ENCODE peak calls at places on chromosomes 2 and 18, in six cellular contexts. Y is A549, O is GM12865, C is GM20000, Q is H9, E is neural crest cell. Z is an unnamed sample.

GRCh38 chr2:199197448-199197847 is 260.3 kb downstream of the SATB2 start:
- DNase-seq in Y (no peak), O (no peak), C (no peak), Q (no peak), E (no peak), Z (no peak)

GRCh38 chr2:85631316-85631715 is 15.3 kb downstream of the USP39 start:
- DNase-seq in Y (no peak), O (no peak), C (no peak), Q (no peak), E (no peak), Z (no peak)

GRCh38 chr2:224837558-224837957 is 121.4 kb upstream of the CCDC195 start:
- DNase-seq in Y (no peak), O (no peak), C (no peak), Q (no peak), E (no peak), Z (no peak)

GRCh38 chr2:169362346-169363026 is at the start of gene LRP2:
- DNase-seq in Y (no peak), O (peak), C (peak), Q (peak), E (peak), Z (peak)

GRCh38 chr2:102166189-102166845 is 20.5 kb upstream of the IL1RL2 start:
- DNase-seq in Y (no peak), O (no peak), C (no peak), Q (no peak), E (no peak), Z (no peak)

GRCh38 chr18:69400976-69401474 is 337 bp downstream of the DOK6 start:
- DNase-seq in Y (peak), O (no peak), C (no peak), Q (no peak), E (peak), Z (peak)

GRCh38 chr18:45839415-45840395 is 14.2 kb downstream of the SIGLEC15 start:
- DNase-seq in Y (no peak), O (peak), C (no peak), Q (peak), E (no peak), Z (no peak)

GRCh38 chr2:104358122-104358521 is 495.8 kb upstream of the POU3F3 start:
- DNase-seq in Y (no peak), O (no peak), C (no peak), Q (no peak), E (no peak), Z (no peak)

GRCh38 chr2:162520959-162521358 is 177.0 kb downstream of the GCA start:
- DNase-seq in Y (no peak), O (no peak), C (no peak), Q (no peak), E (no peak), Z (no peak)

GRCh38 chr2:205769494-205769848 is 87.2 kb downstream of the NRP2 start:
- DNase-seq in Y (no peak), O (no peak), C (no peak), Q (no peak), E (no peak), Z (no peak)

GRCh38 chr18:45012286-45012685 is 331.6 kb downstream of the SETBP1 start:
- DNase-seq in Y (no peak), O (no peak), C (no peak), Q (no peak), E (no peak), Z (no peak)

GRCh38 chr2:152222975-152223638 is 47.5 kb upstream of the STAM2 start:
- DNase-seq in Y (no peak), O (peak), C (no peak), Q (no peak), E (no peak), Z (no peak)

GRCh38 chr2:186653511-186653910 is 40.3 kb upstream of the FAM171B start:
- DNase-seq in Y (no peak), O (no peak), C (no peak), Q (no peak), E (no peak), Z (no peak)

GRCh38 chr2:158776236-158776635 is 18.9 kb upstream of the DAPL1 start:
- DNase-seq in Y (no peak), O (no peak), C (no peak), Q (no peak), E (no peak), Z (no peak)

GRCh38 chr2:86000131-86000937 is 105.4 kb downstream of the POLR1A start:
- DNase-seq in Y (no peak), O (no peak), C (no peak), Q (peak), E (no peak), Z (no peak)

GRCh38 chr2:140256080-140256479 is 1475.9 kb upstream of the NXPH2 start:
- DNase-seq in Y (no peak), O (no peak), C (no peak), Q (no peak), E (no peak), Z (no peak)

GRCh38 chr2:73640537-73640936 is 1.7 kb downstream of the NAT8 start:
- DNase-seq in Y (no peak), O (no peak), C (no peak), Q (no peak), E (no peak), Z (no peak)

DNA sequence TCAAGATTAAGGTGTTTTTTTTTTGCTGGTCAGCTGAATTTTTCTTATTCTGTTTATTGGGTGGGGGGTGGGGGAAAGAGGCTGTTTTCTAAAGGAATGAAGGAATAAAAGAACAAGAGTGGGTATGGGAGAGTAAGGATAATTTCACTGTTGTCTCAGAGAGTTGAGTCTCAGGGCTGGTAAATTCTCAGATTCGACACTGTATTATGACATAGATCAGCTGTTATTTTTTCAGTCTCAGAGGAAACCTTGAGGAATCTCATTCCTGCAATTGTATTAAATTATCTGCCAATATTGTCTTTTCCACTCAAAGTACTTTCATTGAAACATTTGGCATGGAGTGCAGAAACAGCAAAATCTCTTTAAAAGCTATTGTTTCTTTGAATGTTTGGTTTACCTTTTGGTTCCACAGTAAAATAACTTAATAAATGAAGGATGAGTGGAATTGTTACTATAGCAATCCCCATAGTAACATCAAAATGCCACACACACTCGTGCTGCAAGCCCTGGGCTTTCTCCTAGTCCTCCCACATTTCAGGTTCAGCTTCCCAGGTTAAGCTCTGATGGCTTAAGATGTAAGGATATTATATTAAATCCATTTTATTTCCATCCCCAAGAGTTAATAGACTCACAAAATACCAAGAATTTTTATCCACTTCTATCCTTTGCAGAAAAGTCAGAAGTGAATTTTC is 478.7 kb upstream of the TCF4 start:
- DNase-seq in Y (no peak), O (no peak), C (no peak), Q (no peak), E (no peak), Z (no peak)
- TF ChIP-seq CTCF in Y (no peak), O (no peak), C (no peak), Q (no peak), E (no peak), Z (no peak)

GRCh38 chr2:95052804-95053535 is 27.5 kb downstream of the MAL start:
- DNase-seq in Y (no peak), O (no peak), C (no peak), Q (no peak), E (no peak), Z (no peak)
- TF ChIP-seq CTCF in Y (no peak), O (no peak), C (no peak), Q (peak), E (no peak), Z (no peak)

GRCh38 chr2:43218221-43218549 is 8.2 kb downstream of the ZFP36L2 start:
- DNase-seq in Y (no peak), O (no peak), C (no peak), Q (no peak), E (no peak), Z (no peak)
- TF ChIP-seq CTCF in Y (no peak), O (no peak), C (no peak), Q (no peak), E (no peak), Z (no peak)

DNA sequence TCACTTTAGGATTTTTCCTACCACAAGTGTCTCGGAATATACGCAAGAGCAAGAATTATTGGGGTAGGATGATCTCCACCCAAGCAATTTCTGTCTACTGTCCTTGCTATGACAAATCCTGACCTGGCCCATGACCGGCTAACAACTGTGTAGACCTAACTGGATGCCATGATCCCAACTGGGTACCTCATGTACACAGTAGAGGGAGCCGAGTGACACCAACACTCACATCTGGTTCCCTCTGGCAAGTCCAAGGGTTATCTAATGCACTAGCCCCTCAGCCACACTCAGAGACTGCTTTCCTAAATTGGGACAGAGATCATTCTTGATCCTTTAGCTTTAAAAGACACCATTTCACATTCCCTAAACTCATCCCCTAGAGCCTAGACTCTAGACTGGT is 60.7 kb upstream of the ZNF532 start:
- DNase-seq in Y (no peak), O (no peak), C (no peak), Q (no peak), E (no peak), Z (no peak)
- TF ChIP-seq CTCF in Y (no peak), O (no peak), C (no peak), Q (no peak), E (no peak), Z (no peak)

DNA sequence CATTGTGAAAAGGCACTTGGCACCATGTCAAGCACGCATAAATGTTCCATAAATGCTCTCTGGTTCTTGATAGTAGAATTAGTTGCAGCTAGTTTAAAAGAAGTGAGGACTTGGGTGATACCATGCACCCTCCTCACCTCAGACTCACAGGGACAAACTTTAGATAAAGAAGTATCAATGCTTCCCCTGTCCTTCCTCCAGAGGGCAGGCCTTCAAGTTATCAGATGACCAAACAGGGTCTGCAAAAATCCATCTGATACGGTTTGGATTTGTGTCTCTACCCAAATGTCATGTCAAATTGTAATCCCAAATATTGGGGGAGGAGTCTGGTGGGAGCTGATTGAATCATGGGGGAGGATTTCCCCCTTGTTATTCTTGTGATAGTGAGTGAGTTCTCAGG is 54.1 kb downstream of the C1QL2 start:
- DNase-seq in Y (no peak), O (no peak), C (no peak), Q (no peak), E (no peak), Z (no peak)
- TF ChIP-seq CTCF in Y (no peak), O (no peak), C (no peak), Q (peak), E (no peak), Z (no peak)

GRCh38 chr18:49096021-49096420 is 145.3 kb upstream of the SMAD7 start:
- DNase-seq in Y (no peak), O (no peak), C (no peak), Q (no peak), E (no peak), Z (no peak)
- TF ChIP-seq CTCF in Y (no peak), O (no peak), C (no peak), Q (no peak), E (no peak), Z (no peak)

GRCh38 chr2:157182204-157182709 is 75.2 kb upstream of the GALNT5 start:
- DNase-seq in Y (no peak), O (no peak), C (no peak), Q (no peak), E (no peak), Z (no peak)

GRCh38 chr2:157182834-157183396 is 74.6 kb upstream of the GALNT5 start:
- DNase-seq in Y (peak), O (no peak), C (no peak), Q (no peak), E (no peak), Z (no peak)

GRCh38 chr2:157190151-157190550 is 67.4 kb upstream of the GALNT5 start:
- DNase-seq in Y (no peak), O (no peak), C (no peak), Q (no peak), E (no peak), Z (no peak)

GRCh38 chr2:157184161-157184910 is 73.2 kb upstream of the GALNT5 start:
- DNase-seq in Y (no peak), O (no peak), C (no peak), Q (no peak), E (no peak), Z (no peak)

GRCh38 chr2:157185828-157186227 is 71.7 kb upstream of the GALNT5 start:
- DNase-seq in Y (no peak), O (no peak), C (no peak), Q (no peak), E (no peak), Z (no peak)
- TF ChIP-seq CTCF in Y (no peak), O (no peak), C (no peak), Q (no peak), E (no peak), Z (no peak)

GRCh38 chr2:165876269-165876668 is 77.3 kb downstream of the TTC21B start:
- DNase-seq in Y (no peak), O (no peak), C (no peak), Q (no peak), E (no peak), Z (no peak)

GRCh38 chr2:165877565-165878550 is 75.7 kb downstream of the TTC21B start:
- DNase-seq in Y (no peak), O (peak), C (no peak), Q (no peak), E (no peak), Z (no peak)

GRCh38 chr2:165876712-165877111 is 76.9 kb downstream of the TTC21B start:
- DNase-seq in Y (no peak), O (no peak), C (no peak), Q (no peak), E (no peak), Z (no peak)

GRCh38 chr2:165872101-165872791 is 78.2 kb upstream of the GALNT3 start:
- DNase-seq in Y (no peak), O (no peak), C (no peak), Q (no peak), E (no peak), Z (no peak)

GRCh38 chr2:165874445-165875039 is 79.0 kb downstream of the TTC21B start:
- DNase-seq in Y (peak), O (peak), C (peak), Q (no peak), E (no peak), Z (peak)
- TF ChIP-seq CTCF in Y (peak), O (peak), C (no peak), Q (peak), E (peak), Z (peak)

DNA sequence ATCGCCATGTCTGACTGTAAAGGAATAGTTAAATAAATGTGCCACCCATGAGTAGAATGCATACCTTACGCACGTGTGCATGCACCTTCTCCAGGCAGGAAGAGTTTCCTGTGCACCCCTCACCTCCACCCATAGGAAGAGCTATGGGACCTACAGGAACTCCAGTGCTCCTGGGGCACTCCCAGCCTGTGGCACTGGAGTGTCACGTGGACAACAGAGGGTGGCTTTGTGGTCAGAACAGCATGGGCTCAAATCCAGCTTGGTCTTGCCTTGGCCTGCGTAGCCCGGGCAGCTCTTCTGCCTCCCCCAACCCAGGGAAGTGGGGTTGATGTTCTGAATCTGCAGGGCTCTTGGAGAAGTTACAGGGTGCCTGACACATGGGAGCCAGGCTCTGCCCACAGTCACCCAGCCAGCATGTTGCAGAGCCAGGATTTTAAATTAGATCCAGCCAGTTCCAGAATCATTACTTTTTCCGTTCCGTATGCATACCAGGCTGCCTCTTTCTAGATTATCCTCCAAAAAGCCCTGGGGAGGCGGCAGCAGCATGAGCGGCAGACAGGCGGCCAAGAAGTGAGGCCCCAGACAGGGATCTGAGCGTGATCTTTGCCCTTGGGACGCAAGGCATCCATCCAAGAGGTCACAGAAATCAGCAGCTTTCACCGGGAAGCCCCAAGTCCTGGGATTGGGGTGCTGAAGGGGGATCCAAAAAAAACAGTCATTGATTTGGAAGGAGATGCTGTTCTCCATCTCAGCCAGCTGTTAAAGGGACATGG is 266.0 kb downstream of the ANAPC1 start:
- DNase-seq in Y (no peak), O (no peak), C (no peak), Q (no peak), E (no peak), Z (no peak)
- TF ChIP-seq CTCF in Y (no peak), O (no peak), C (no peak), Q (no peak), E (no peak), Z (no peak)

Z was measured in GM13977.